ENCODE peak calls at places on chromosomes 3 and 15, in four cellular contexts. H, B, O and S are unnamed samples.

GRCh38 chr15:28944286-28944685 is 58.5 kb downstream of the APBA2 start:
- DNase-seq in H (no peak), B (no peak), O (no peak), S (no peak)

GRCh38 chr15:92611150-92611549 is 44.4 kb downstream of the FAM174B start:
- DNase-seq in H (no peak), B (no peak), O (no peak), S (no peak)

GRCh38 chr3:12638105-12638504 is 25.8 kb downstream of the RAF1 start:
- DNase-seq in B (no peak), H (no peak), O (no peak), S (no peak)

GRCh38 chr3:150433347-150433746 is 25.2 kb downstream of the TSC22D2 start:
- DNase-seq in O (no peak), H (no peak), B (no peak), S (no peak)

GRCh38 chr15:90891346-90891949 is 7.1 kb downstream of the FES start:
- DNase-seq in B (no peak), O (no peak), H (no peak), S (no peak)

GRCh38 chr3:158471639-158472294 is 99.2 kb upstream of the MLF1 start:
- DNase-seq in H (peak; percentile 12), B (peak; percentile 82), O (no peak), S (no peak)

GRCh38 chr3:186281172-186281571 is 80.9 kb downstream of the DGKG start:
- DNase-seq in B (peak; percentile 58), O (no peak), H (no peak), S (peak; percentile 59)

GRCh38 chr3:70096376-70097055 is 97.0 kb downstream of the SAMMSON start:
- DNase-seq in H (no peak), B (no peak), O (no peak), S (no peak)

GRCh38 chr15:51751687-51752683 is 588 bp downstream of the TMOD2 start:
- DNase-seq in H (no peak), B (no peak), O (peak; percentile 35), S (peak; percentile 56)

GRCh38 chr3:53222183-53222901 is 33.5 kb downstream of the TKT start:
- DNase-seq in O (no peak), B (no peak), H (no peak), S (no peak)

GRCh38 chr3:36455406-36455805 is 75.1 kb downstream of the STAC start:
- DNase-seq in O (no peak), B (no peak), H (no peak), S (no peak)

GRCh38 chr15:70627734-70628541 is 135.4 kb downstream of the UACA start:
- DNase-seq in H (no peak), O (no peak), B (peak; percentile 51), S (no peak)

GRCh38 chr15:42121667-42122066 is 27.3 kb upstream of the PLA2G4D start:
- DNase-seq in H (no peak), O (no peak), B (no peak), S (no peak)

GRCh38 chr3:195096053-195096452 is 174.9 kb downstream of the XXYLT1 start:
- DNase-seq in B (no peak), H (no peak), O (no peak), S (no peak)

GRCh38 chr15:40762919-40763800 is 708 bp upstream of the GCHFR start:
- DNase-seq in B (no peak), H (no peak), O (peak; percentile 57), S (peak; percentile 73)

GRCh38 chr3:129507181-129507831 is 21.1 kb upstream of the RHO start:
- DNase-seq in O (no peak), H (no peak), B (no peak), S (no peak)

GRCh38 chr15:75203017-75203907 is 1.6 kb downstream of the C15orf39 start:
- DNase-seq in B (no peak), H (no peak), O (no peak), S (peak; percentile 18)

GRCh38 chr3:41502461-41502860 is 303.2 kb downstream of the CTNNB1 start:
- DNase-seq in B (no peak), O (no peak), H (no peak), S (no peak)

GRCh38 chr15:32819406-32819930 is 101.7 kb downstream of the GREM1 start:
- DNase-seq in H (no peak), B (no peak), O (no peak), S (no peak)

GRCh38 chr3:77281721-77282120 is 241.8 kb downstream of the ROBO2 start:
- DNase-seq in B (no peak), H (no peak), O (no peak), S (no peak)

GRCh38 chr3:145704020-145704419 is 457.0 kb downstream of the PLOD2 start:
- DNase-seq in O (no peak), B (no peak), H (no peak), S (peak; percentile 28)

GRCh38 chr3:14423197-14423743 is 20.9 kb downstream of the SLC6A6 start:
- DNase-seq in B (no peak), O (no peak), H (peak; percentile 54), S (peak; percentile 76)

GRCh38 chr3:2615080-2615479 is 495.1 kb downstream of the IL5RA start:
- DNase-seq in H (no peak), O (no peak), B (no peak), S (no peak)

GRCh38 chr15:31382693-31383005 is 56.0 kb downstream of the KLF13 start:
- DNase-seq in O (no peak), H (no peak), B (no peak), S (no peak)

GRCh38 chr3:175065492-175065891 is 206.4 kb downstream of the NAALADL2 start:
- DNase-seq in B (no peak), H (no peak), O (no peak), S (no peak)

GRCh38 chr3:147341727-147342126 is 64.6 kb downstream of the ZIC4 start:
- DNase-seq in B (no peak), H (no peak), O (no peak), S (no peak)

GRCh38 chr3:176931991-176932390 is 265.3 kb downstream of the TBL1XR1 start:
- DNase-seq in B (no peak), H (no peak), O (no peak), S (no peak)

GRCh38 chr3:79161941-79162340 is 605.9 kb downstream of the ROBO1 start:
- DNase-seq in H (peak; percentile 12), O (no peak), B (no peak), S (no peak)

GRCh38 chr15:25268166-25268565 is 170.7 kb downstream of the UBE3A start:
- DNase-seq in H (no peak), O (no peak), B (no peak), S (no peak)

GRCh38 chr15:85154061-85154460 is 172.4 kb downstream of the PDE8A start:
- DNase-seq in O (no peak), H (no peak), B (no peak), S (no peak)

GRCh38 chr3:135310317-135310716 is 515.3 kb downstream of the EPHB1 start:
- DNase-seq in H (no peak), B (no peak), O (no peak), S (peak; percentile 18)

GRCh38 chr15:43939070-43939469 is 112.3 kb downstream of the WDR76 start:
- DNase-seq in O (no peak), B (no peak), H (no peak), S (peak; percentile 36)

GRCh38 chr3:46573701-46574100 is 7.6 kb upstream of the LRRC2 start:
- DNase-seq in B (no peak), O (no peak), H (no peak), S (no peak)

GRCh38 chr3:104582092-104582491 is 784.6 kb upstream of the ALCAM start:
- DNase-seq in B (no peak), H (no peak), O (no peak), S (no peak)

GRCh38 chr3:43759297-43759782 is 68.6 kb downstream of the ABHD5 start:
- DNase-seq in O (no peak), H (peak; percentile 30), B (peak; percentile 64), S (peak; percentile 100)

GRCh38 chr3:64783200-64783599 is 95.4 kb upstream of the ADAMTS9 start:
- DNase-seq in B (no peak), O (no peak), H (no peak), S (no peak)

GRCh38 chr15:80769471-80770355 is 9.5 kb upstream of the CEMIP start:
- DNase-seq in H (no peak), B (no peak), O (no peak), S (no peak)

GRCh38 chr15:68334661-68335124 is 57.1 kb downstream of the FEM1B start:
- DNase-seq in H (no peak), B (peak; percentile 58), O (no peak), S (no peak)